ENCODE peak calls at places on chromosomes 3 and 15, in seven cellular contexts. A is activated T-cell treated with anti-CD3 and anti-CD28 coated beads for 24 hours, M is NCI-H1092, Y is IMR-90, P is Karpas-422, V is AG09319, L is AG10803. O is an unnamed sample.

GRCh38 chr3:13891492-13892073 is 11.7 kb upstream of the WNT7A start:
- DNase-seq in A (no peak), M (no peak), Y (no peak), P (peak; percentile 56), V (no peak), L (no peak), O (no peak)

GRCh38 chr15:89203705-89204273 is 17.6 kb downstream of the RLBP1 start:
- DNase-seq in A (peak; percentile 35), M (no peak), Y (no peak), P (no peak), V (no peak), L (no peak), O (no peak)

GRCh38 chr3:102225407-102226132 is 209.2 kb upstream of the ZPLD1 start:
- DNase-seq in A (no peak), M (peak; percentile 19), Y (peak; percentile 86), P (peak; percentile 54), V (peak; percentile 49), L (peak; percentile 79), O (peak; percentile 92)

GRCh38 chr3:48565591-48566400 is 2.2 kb upstream of the UCN2 start:
- DNase-seq in A (no peak), M (no peak), Y (peak; percentile 64), P (peak; percentile 55), V (no peak), L (peak; percentile 76), O (no peak)

GRCh38 chr3:179026636-179027035 is 45.0 kb downstream of the ZMAT3 start:
- DNase-seq in A (no peak), M (no peak), Y (peak; percentile 59), P (no peak), V (no peak), L (peak; percentile 20), O (no peak)

GRCh38 chr3:8589880-8590556 is 54.6 kb downstream of the SSUH2 start:
- DNase-seq in A (no peak), M (no peak), Y (peak; percentile 42), P (no peak), V (no peak), L (peak; percentile 93), O (no peak)

GRCh38 chr3:117217355-117217754 is 507.8 kb downstream of the TUSC7 start:
- DNase-seq in A (no peak), M (no peak), Y (peak; percentile 74), P (no peak), V (no peak), L (no peak), O (no peak)

GRCh38 chr3:133948131-133948810 is 52.6 kb upstream of the RAB6B start:
- DNase-seq in A (no peak), M (no peak), Y (no peak), P (no peak), V (no peak), L (no peak), O (no peak)

GRCh38 chr3:52323526-52324295 is 7.6 kb downstream of the DNAH1 start:
- DNase-seq in A (no peak), M (no peak), Y (no peak), P (no peak), V (no peak), L (peak; percentile 6), O (no peak)

O was measured in HT-29.